ENCODE peak calls at places on chromosomes 3 and 15, in eight cellular contexts. P is epithelial cell of proximal tubule, V is RWPE1, R is stomach, U is natural killer cell, O is omental fat pad, J is neural crest cell, A is HFFc6. D is an unnamed sample.

GRCh38 chr15:56532766-56533455 is 68.0 kb upstream of the MNS1 start:
- DNase-seq in P (no peak), V (no peak), R (no peak), U (no peak), O (no peak), J (no peak), A (no peak), D (no peak)

GRCh38 chr15:88745696-88746095 is 57.5 kb upstream of the ACAN start:
- DNase-seq in P (no peak), V (peak), R (no peak), U (no peak), O (no peak), J (no peak), A (peak), D (no peak)

GRCh38 chr3:52253314-52254260 is 8.0 kb downstream of the PPM1M start:
- DNase-seq in P (no peak), V (no peak), R (peak), U (peak), O (no peak), J (no peak), A (no peak), D (no peak)

GRCh38 chr3:114634635-114635034 is 340.8 kb downstream of the TIGIT start:
- DNase-seq in P (no peak), V (no peak), R (no peak), U (no peak), O (no peak), J (no peak), A (no peak), D (no peak)

GRCh38 chr3:45907769-45908705 is 21.7 kb downstream of the CCR9 start:
- DNase-seq in P (no peak), V (no peak), R (no peak), U (no peak), O (no peak), J (no peak), A (peak), D (no peak)

GRCh38 chr3:181700168-181701087 is 11.3 kb upstream of the SOX2 start:
- DNase-seq in P (no peak), V (peak), R (peak), U (no peak), O (no peak), J (peak), A (peak), D (peak)

GRCh38 chr3:16474304-16474703 is 39.2 kb downstream of the RFTN1 start:
- DNase-seq in P (no peak), V (no peak), R (no peak), U (no peak), O (no peak), J (no peak), A (peak), D (no peak)

GRCh38 chr15:53506370-53506769 is 253.1 kb downstream of the WDR72 start:
- DNase-seq in P (no peak), V (no peak), R (no peak), U (no peak), O (no peak), J (no peak), A (no peak), D (no peak)

GRCh38 chr3:178385280-178385952 is 150.8 kb upstream of the KCNMB2 start:
- DNase-seq in P (no peak), V (peak), R (no peak), U (no peak), O (no peak), J (peak), A (peak), D (peak)

GRCh38 chr3:55242921-55243320 is 244.2 kb downstream of the WNT5A start:
- DNase-seq in P (no peak), V (no peak), R (no peak), U (no peak), O (no peak), J (no peak), A (no peak), D (no peak)

GRCh38 chr15:45326776-45327175 is 51.6 kb downstream of the GATM start:
- DNase-seq in P (no peak), V (no peak), R (no peak), U (no peak), O (no peak), J (peak), A (no peak), D (no peak)

GRCh38 chr3:14113964-14114667 is 10.6 kb downstream of the CHCHD4 start:
- DNase-seq in P (no peak), V (no peak), R (no peak), U (no peak), O (no peak), J (no peak), A (no peak), D (peak)

GRCh38 chr3:84820906-84821305 is 137.9 kb upstream of the CADM2 start:
- DNase-seq in P (no peak), V (no peak), R (no peak), U (no peak), O (no peak), J (no peak), A (no peak), D (no peak)

GRCh38 chr3:104428526-104428925 is 938.2 kb upstream of the ALCAM start:
- DNase-seq in P (no peak), V (no peak), R (no peak), U (no peak), O (no peak), J (no peak), A (no peak), D (no peak)

GRCh38 chr3:111729087-111729846 is 129.8 kb upstream of the PHLDB2 start:
- DNase-seq in P (no peak), V (no peak), R (peak), U (no peak), O (no peak), J (no peak), A (peak), D (peak)

GRCh38 chr3:56835626-56836025 is 33.9 kb upstream of the ARHGEF3 start:
- DNase-seq in P (no peak), V (peak), R (no peak), U (no peak), O (no peak), J (no peak), A (peak), D (no peak)

GRCh38 chr15:27842526-27842925 is 256.6 kb downstream of the OCA2 start:
- DNase-seq in P (no peak), V (no peak), R (no peak), U (no peak), O (no peak), J (no peak), A (no peak), D (no peak)

GRCh38 chr3:106022913-106023312 is 154.1 kb upstream of the CBLB start:
- DNase-seq in P (no peak), V (no peak), R (no peak), U (no peak), O (no peak), J (no peak), A (no peak), D (no peak)

GRCh38 chr15:63503739-63504246 is 600 bp upstream of the USP3 start:
- DNase-seq in P (peak), V (peak), R (peak), U (peak), O (peak), J (no peak), A (peak), D (peak)

GRCh38 chr3:183958775-183959174 is 58.9 kb downstream of the ABCC5 start:
- DNase-seq in P (no peak), V (no peak), R (no peak), U (no peak), O (no peak), J (no peak), A (no peak), D (no peak)

GRCh38 chr3:58190882-58191281 is 19.9 kb downstream of the DNASE1L3 start:
- DNase-seq in P (no peak), V (no peak), R (no peak), U (no peak), O (no peak), J (no peak), A (no peak), D (no peak)

GRCh38 chr3:146166450-146167222 is 5.7 kb upstream of the PLOD2 start:
- DNase-seq in P (peak), V (peak), R (no peak), U (no peak), O (no peak), J (no peak), A (peak), D (no peak)

GRCh38 chr15:49808341-49808740 is 187.5 kb downstream of the DTWD1 start:
- DNase-seq in P (no peak), V (no peak), R (no peak), U (no peak), O (no peak), J (no peak), A (no peak), D (no peak)

GRCh38 chr15:68492855-68493254 is 60.9 kb upstream of the ITGA11 start:
- DNase-seq in P (peak), V (no peak), R (no peak), U (no peak), O (no peak), J (no peak), A (peak), D (no peak)

GRCh38 chr15:39504812-39505211 is 76.1 kb upstream of the THBS1 start:
- DNase-seq in P (no peak), V (no peak), R (no peak), U (no peak), O (no peak), J (no peak), A (peak), D (no peak)

GRCh38 chr3:143480306-143480852 is 360.8 kb downstream of the CHST2 start:
- DNase-seq in P (peak), V (no peak), R (no peak), U (no peak), O (no peak), J (no peak), A (no peak), D (no peak)

GRCh38 chr3:25724948-25725645 is 58.1 kb downstream of the NGLY1 start:
- DNase-seq in P (no peak), V (peak), R (no peak), U (no peak), O (no peak), J (no peak), A (no peak), D (no peak)

GRCh38 chr15:68399096-68400065 is 32.6 kb downstream of the ITGA11 start:
- DNase-seq in P (peak), V (no peak), R (no peak), U (no peak), O (no peak), J (no peak), A (no peak), D (no peak)

GRCh38 chr15:62934236-62934971 is 108.1 kb upstream of the TPM1 start:
- DNase-seq in P (no peak), V (no peak), R (no peak), U (no peak), O (no peak), J (no peak), A (no peak), D (no peak)

GRCh38 chr3:61060421-61060861 is 190.8 kb downstream of the FHIT start:
- DNase-seq in P (no peak), V (no peak), R (no peak), U (no peak), O (no peak), J (no peak), A (no peak), D (peak)

GRCh38 chr3:5274116-5274515 is 86.6 kb downstream of the EDEM1 start:
- DNase-seq in P (no peak), V (no peak), R (no peak), U (no peak), O (no peak), J (no peak), A (no peak), D (no peak)

GRCh38 chr3:112308151-112308911 is 14.3 kb upstream of the SLC9C1 start:
- DNase-seq in P (no peak), V (no peak), R (no peak), U (no peak), O (no peak), J (peak), A (no peak), D (peak)

GRCh38 chr3:98961161-98962155 is 60.0 kb upstream of the DCBLD2 start:
- DNase-seq in P (no peak), V (no peak), R (no peak), U (no peak), O (no peak), J (no peak), A (peak), D (no peak)

GRCh38 chr15:92880796-92881569 is 19.1 kb upstream of the CHD2 start:
- DNase-seq in P (no peak), V (no peak), R (no peak), U (no peak), O (no peak), J (no peak), A (no peak), D (no peak)

GRCh38 chr15:90917569-90917968 is 14.5 kb downstream of the MAN2A2 start:
- DNase-seq in P (no peak), V (no peak), R (no peak), U (no peak), O (no peak), J (no peak), A (no peak), D (no peak)

GRCh38 chr15:90916461-90916860 is 13.4 kb downstream of the MAN2A2 start:
- DNase-seq in P (no peak), V (no peak), R (no peak), U (no peak), O (no peak), J (no peak), A (no peak), D (no peak)

GRCh38 chr15:90915808-90916440 is 12.8 kb downstream of the MAN2A2 start:
- DNase-seq in P (no peak), V (no peak), R (peak), U (no peak), O (no peak), J (no peak), A (no peak), D (no peak)

GRCh38 chr15:90918835-90919234 is 13.5 kb downstream of the HDDC3 start:
- DNase-seq in P (no peak), V (no peak), R (no peak), U (no peak), O (no peak), J (no peak), A (no peak), D (no peak)

DNA sequence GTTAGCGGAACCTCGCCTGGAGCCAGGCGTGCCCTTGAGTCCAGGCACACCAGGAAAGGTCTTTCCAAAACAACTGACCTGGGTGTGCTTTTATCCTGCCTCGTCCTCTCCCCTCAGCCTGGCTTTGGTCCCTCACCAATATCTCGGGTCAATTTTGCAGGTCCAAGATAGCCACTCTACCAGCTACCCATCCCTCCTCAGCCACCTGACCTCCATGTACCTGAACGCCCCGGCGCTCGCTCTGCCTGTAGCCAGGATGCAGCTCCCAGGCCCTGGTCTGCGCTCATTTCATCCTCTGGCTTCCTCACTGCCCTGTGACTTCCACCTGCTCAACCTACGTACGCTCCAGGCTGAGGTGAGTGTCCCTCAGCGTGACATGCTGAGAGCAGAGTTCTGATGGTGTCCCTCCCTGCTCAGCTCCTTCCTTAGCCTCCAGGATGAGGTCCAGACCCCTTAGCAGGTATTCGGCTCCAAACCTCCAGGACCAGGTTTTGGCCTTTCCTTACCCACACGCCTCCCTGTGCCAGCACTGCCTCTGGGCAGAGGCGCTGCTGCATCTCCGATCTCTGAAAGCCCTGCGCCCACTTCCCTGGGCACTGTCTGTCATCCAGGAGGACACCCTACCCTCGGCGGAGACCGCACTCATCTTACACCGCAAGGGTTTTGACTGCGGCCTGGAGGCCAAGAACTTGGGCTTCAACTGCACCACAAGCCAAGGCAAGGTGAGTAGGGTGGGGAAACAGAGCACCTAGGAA is 14.1 kb downstream of the HDDC3 start:
- DNase-seq in P (no peak), V (no peak), R (no peak), U (no peak), O (no peak), J (no peak), A (no peak), D (no peak)
- TF ChIP-seq CTCF in P (no peak), V (no peak), R (no peak), U (no peak), O (no peak), J (no peak), A (no peak), D (no peak)

GRCh38 chr3:195226900-195227447 is 44.0 kb downstream of the XXYLT1 start:
- DNase-seq in P (no peak), V (no peak), R (peak), U (no peak), O (peak), J (no peak), A (no peak), D (no peak)
- TF ChIP-seq CTCF in P (peak), V (no peak), R (peak), U (no peak), O (no peak), J (peak), A (peak), D (peak)

GRCh38 chr3:133758969-133759739 is 13.0 kb downstream of the TF start:
- DNase-seq in P (no peak), V (no peak), R (no peak), U (no peak), O (no peak), J (no peak), A (no peak), D (no peak)

GRCh38 chr3:133761605-133762484 is 15.7 kb downstream of the TF start:
- DNase-seq in P (no peak), V (no peak), R (no peak), U (no peak), O (no peak), J (no peak), A (no peak), D (no peak)

GRCh38 chr3:133762539-133762938 is 16.3 kb downstream of the TF start:
- DNase-seq in P (no peak), V (no peak), R (no peak), U (no peak), O (no peak), J (no peak), A (no peak), D (no peak)

GRCh38 chr3:133759740-133760069 is 13.5 kb downstream of the TF start:
- DNase-seq in P (no peak), V (no peak), R (no peak), U (no peak), O (no peak), J (no peak), A (no peak), D (no peak)

GRCh38 chr3:133760916-133761315 is 14.7 kb downstream of the TF start:
- DNase-seq in P (no peak), V (no peak), R (no peak), U (no peak), O (no peak), J (no peak), A (no peak), D (no peak)
- TF ChIP-seq CTCF in P (no peak), V (no peak), R (no peak), U (no peak), O (no peak), J (no peak), A (no peak), D (no peak)

GRCh38 chr15:58934114-58934447 is 602 bp upstream of the SLTM start:
- DNase-seq in P (no peak), V (no peak), R (no peak), U (no peak), O (no peak), J (no peak), A (no peak), D (no peak)
- TF ChIP-seq CTCF in P (no peak), V (no peak), R (no peak), U (peak), O (no peak), J (peak), A (peak), D (no peak)

GRCh38 chr3:15305366-15305844 is 27.0 kb downstream of the SH3BP5 start:
- DNase-seq in P (no peak), V (no peak), R (no peak), U (no peak), O (no peak), J (no peak), A (no peak), D (no peak)
- TF ChIP-seq CTCF in P (peak), V (peak), R (no peak), U (no peak), O (no peak), J (peak), A (peak), D (no peak)

GRCh38 chr3:122942241-122942640 is 85.3 kb downstream of the SEMA5B start:
- DNase-seq in P (no peak), V (no peak), R (no peak), U (no peak), O (no peak), J (no peak), A (no peak), D (no peak)

GRCh38 chr3:122942937-122943827 is 84.4 kb downstream of the SEMA5B start:
- DNase-seq in P (no peak), V (peak), R (peak), U (no peak), O (no peak), J (peak), A (peak), D (peak)

GRCh38 chr3:122940628-122941086 is 86.9 kb downstream of the SEMA5B start:
- DNase-seq in P (no peak), V (no peak), R (no peak), U (no peak), O (no peak), J (no peak), A (no peak), D (peak)

GRCh38 chr3:122943828-122944190 is 83.8 kb downstream of the SEMA5B start:
- DNase-seq in P (no peak), V (no peak), R (no peak), U (no peak), O (no peak), J (no peak), A (no peak), D (no peak)

DNA sequence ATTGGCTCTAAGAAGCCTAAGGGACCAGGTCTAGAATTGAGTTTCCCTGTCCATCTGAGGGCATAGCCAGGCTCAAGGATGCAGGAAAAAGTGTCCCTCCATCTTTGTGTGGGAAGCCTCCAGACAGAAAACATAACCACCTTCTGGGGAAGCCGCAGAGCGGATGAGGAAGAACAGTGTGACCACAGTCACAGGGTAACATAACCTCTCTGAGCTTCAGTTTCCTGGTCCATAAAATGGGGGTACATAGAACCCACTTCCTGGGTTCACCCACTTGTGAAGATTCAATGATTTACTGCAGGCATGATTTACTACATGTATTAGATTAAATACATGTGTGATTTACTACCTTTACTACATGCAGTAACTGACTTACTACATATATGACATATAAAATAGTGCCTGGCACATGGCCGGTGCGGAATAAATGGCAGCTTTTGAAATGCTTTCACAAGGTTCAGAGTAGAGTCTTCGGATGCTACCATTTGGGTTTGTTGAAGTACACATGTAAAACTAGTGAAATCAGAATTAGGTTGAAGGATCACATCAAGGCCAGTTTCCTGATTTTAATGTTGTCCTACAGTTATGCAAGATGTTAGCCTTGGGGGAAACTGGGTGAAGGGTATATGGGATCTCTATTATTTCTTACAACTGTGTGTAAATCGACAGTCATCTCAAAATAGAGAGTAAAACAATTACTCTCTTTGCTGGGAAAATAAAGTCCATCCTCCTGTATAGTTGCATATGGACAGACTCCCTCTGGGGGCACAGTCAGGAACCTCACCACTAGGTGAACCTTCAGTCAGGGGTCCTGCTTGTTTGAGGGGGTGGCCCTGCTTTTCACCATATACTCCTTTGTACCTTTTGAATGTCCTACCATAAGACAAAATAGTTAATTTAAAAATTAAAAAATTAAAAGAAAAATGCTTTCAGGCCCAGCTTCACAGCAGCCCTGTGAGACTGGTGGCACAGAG is 86.0 kb downstream of the SEMA5B start:
- DNase-seq in P (no peak), V (no peak), R (no peak), U (no peak), O (no peak), J (no peak), A (peak), D (no peak)
- TF ChIP-seq CTCF in P (peak), V (no peak), R (no peak), U (no peak), O (no peak), J (peak), A (peak), D (peak)